ENCODE peak calls at places on chromosome X, in four cellular contexts. G is psoas muscle, C is left lung, I is uterus. U is an unnamed sample. For H3K4me1, the result is how much of the 10 kb centered on the place peaks cover.

GRCh38 chrX:72436010-72436409 is 130.3 kb upstream of the CITED1 start:
- DNase-seq in G (no peak), C (no peak), I (no peak), U (no peak)

GRCh38 chrX:134026732-134027311 is 41.4 kb upstream of the GPC3 start:
- DNase-seq in G (no peak), C (no peak), I (peak), U (peak)

GRCh38 chrX:17438221-17438620 is 63.2 kb downstream of the NHS start:
- DNase-seq in G (no peak), C (no peak), I (no peak), U (no peak)

GRCh38 chrX:48936429-48937064 is 17.7 kb upstream of the PIM2 start:
- DNase-seq in G (no peak), C (no peak), I (no peak), U (no peak)

GRCh38 chrX:101430457-101431078 is 22.5 kb downstream of the HNRNPH2 start:
- DNase-seq in G (no peak), C (no peak), I (no peak), U (no peak)

GRCh38 chrX:116204947-116205346 is 34.4 kb downstream of the AGTR2 start:
- DNase-seq in G (no peak), C (no peak), I (no peak), U (peak)

GRCh38 chrX:81121513-81122363 is 80.0 kb downstream of the HMGN5 start:
- DNase-seq in G (peak), C (peak), I (peak), U (peak)

GRCh38 chrX:11100281-11101035 is 10.7 kb upstream of the HCCS start:
- DNase-seq in G (no peak), C (no peak), I (peak), U (peak)

GRCh38 chrX:103818844-103819243 is 13.2 kb downstream of the RAB9B start:
- DNase-seq in G (no peak), C (no peak), I (no peak), U (peak)

GRCh38 chrX:15751160-15751819 is 13.2 kb downstream of the CA5B start:
- DNase-seq in G (no peak), C (no peak), I (no peak), U (peak)

GRCh38 chrX:25531096-25531495 is 515.3 kb upstream of the ARX start:
- DNase-seq in G (no peak), C (no peak), I (no peak), U (no peak)

GRCh38 chrX:112380541-112381278 is 298.1 kb upstream of the TRPC5 start:
- DNase-seq in G (no peak), C (no peak), I (no peak), U (no peak)

GRCh38 chrX:128961290-128961689 is 562.0 kb downstream of the SMARCA1 start:
- DNase-seq in G (no peak), C (no peak), I (no peak), U (no peak)

GRCh38 chrX:47628980-47629379 is 750 bp downstream of the CFP start:
- DNase-seq in G (no peak), C (no peak), I (no peak), U (no peak)

GRCh38 chrX:19799319-19800182 is 87.8 kb downstream of the SH3KBP1 start:
- DNase-seq in G (no peak), C (no peak), I (no peak), U (peak)

GRCh38 chrX:2708601-2709200 is 17.6 kb downstream of the CD99 start:
- DNase-seq in G (no peak), C (no peak), I (no peak), U (peak)

GRCh38 chrX:19673334-19674040 is 158.2 kb upstream of the MAP3K15 start:
- DNase-seq in G (peak), C (peak), I (peak), U (no peak)

GRCh38 chrX:134936542-134936941 is 54.2 kb upstream of the SMIM10 start:
- DNase-seq in G (no peak), C (no peak), I (no peak), U (no peak)

GRCh38 chrX:56789518-56790070 is 60.6 kb downstream of the NBDY start:
- DNase-seq in G (no peak), C (no peak), I (no peak), U (no peak)

GRCh38 chrX:50881028-50881427 is 29.5 kb upstream of the BMP15 start:
- DNase-seq in G (no peak), C (no peak), I (no peak), U (no peak)

GRCh38 chrX:31590581-31591113 is 518.8 kb upstream of the FTHL17 start:
- DNase-seq in G (no peak), C (no peak), I (no peak), U (peak)

GRCh38 chrX:136147320-136147901 is at the start of gene FHL1:
- DNase-seq in G (peak), C (peak), I (peak), U (no peak)

GRCh38 chrX:3717742-3718420 is 4.4 kb upstream of the PRKX start:
- DNase-seq in G (no peak), C (no peak), I (no peak), U (no peak)

GRCh38 chrX:119235872-119236598 is at the start of gene PGRMC1:
- DNase-seq in G (peak), C (peak), I (peak), U (peak)

GRCh38 chrX:8233091-8233490 is 62.0 kb upstream of the VCX2 start:
- DNase-seq in G (no peak), C (no peak), I (no peak), U (no peak)

GRCh38 chrX:9997524-9997923 is 30.4 kb downstream of the CLDN34 start:
- DNase-seq in G (no peak), C (no peak), I (no peak), U (no peak)

GRCh38 chrX:70826715-70827114 is 81.8 kb downstream of the TEX11 start:
- DNase-seq in G (no peak), C (no peak), I (no peak), U (peak)

GRCh38 chrX:121851033-121851432 is 803.6 kb downstream of the GLUD2 start:
- DNase-seq in G (no peak), C (no peak), I (no peak), U (no peak)

GRCh38 chrX:70675284-70675683 is 230.6 kb downstream of the DLG3 start:
- DNase-seq in G (no peak), C (no peak), I (no peak), U (no peak)

GRCh38 chrX:123088331-123088730 is 95.7 kb upstream of the GRIA3 start:
- DNase-seq in G (no peak), C (no peak), I (no peak), U (no peak)

GRCh38 chrX:71147496-71148277 is 3.0 kb downstream of the NLGN3 start:
- DNase-seq in G (no peak), C (no peak), I (no peak), U (no peak)

GRCh38 chrX:140712413-140713173 is 3.0 kb downstream of the LINC00632 start:
- DNase-seq in G (peak), C (peak), I (peak), U (no peak)
- H3K4me3 ChIP-seq in G (peak), C (no peak), I (no peak), U (no peak)

DNA sequence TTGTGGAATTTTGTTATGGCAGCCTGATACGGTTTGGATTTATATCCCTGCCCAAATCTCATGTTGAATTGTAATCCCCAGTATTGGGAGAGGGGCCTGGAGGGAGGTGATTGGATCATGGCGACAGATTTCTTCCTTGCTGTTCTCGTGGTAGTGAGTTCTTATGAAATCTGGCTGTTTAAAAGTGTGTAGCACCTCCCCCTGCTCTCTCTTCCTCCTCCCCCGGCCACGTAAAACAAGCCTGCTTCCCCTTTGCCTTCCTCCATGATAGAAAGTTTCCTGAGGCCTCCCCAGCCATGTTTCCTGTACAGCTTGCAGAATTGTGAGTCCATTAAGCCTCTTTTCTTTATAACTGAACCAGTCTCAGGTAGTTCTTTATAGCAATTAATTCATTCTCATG is 37.9 kb downstream of the SUPT20HL2 start:
- DNase-seq in G (no peak), C (no peak), I (no peak), U (no peak)
- H3K27ac ChIP-seq in G (no peak), C (no peak), I (no peak), U (no peak)

DNA sequence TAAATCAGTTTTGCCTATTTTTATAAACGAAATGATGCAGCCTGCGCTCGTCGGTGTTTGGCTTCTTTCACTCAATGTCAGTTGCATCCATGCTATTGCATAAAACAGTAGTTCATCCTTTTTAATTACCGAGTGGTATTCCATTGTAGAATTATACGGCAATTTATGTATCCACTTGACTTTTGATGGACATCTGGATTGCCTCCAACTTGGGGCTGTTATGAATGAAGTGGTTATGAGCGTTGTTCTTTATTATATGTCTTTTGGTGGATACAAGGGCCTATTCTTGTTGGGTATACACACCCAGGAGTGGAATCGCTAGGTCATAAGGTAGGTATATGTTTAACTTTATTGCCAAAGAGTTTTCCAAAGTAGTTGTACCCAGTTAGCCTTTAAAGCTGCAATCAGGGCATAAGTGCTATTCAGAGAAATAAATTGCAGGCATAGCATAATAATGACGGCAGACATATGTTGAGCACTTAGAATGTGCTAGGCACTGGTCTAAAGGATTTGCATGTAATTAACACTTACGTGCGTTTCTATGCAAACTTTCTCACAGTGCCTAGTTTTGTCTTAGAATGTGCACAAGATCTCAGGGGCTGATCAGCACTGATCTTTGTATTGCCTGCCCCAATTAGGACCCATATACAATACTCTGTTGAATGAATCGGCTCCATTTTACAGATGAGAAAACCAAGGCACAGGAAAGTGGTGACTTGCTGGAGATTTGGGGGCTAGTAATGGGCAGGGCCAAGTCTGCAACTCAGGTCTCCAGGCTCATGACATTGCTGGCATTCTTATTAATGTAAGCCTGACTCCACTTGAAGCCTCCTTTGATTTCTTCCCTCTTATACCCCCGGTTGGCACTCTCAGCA is 407.0 kb downstream of the BCOR start:
- DNase-seq in G (no peak), C (no peak), I (no peak), U (no peak)
- H3K4me1 ChIP-seq in G (under half), C (under half), I (under half), U (under half)

GRCh38 chrX:1521459-1521956 is 15.5 kb downstream of the P2RY8 start:
- DNase-seq in G (no peak), C (no peak), I (no peak), U (no peak)

GRCh38 chrX:1516596-1517104 is 20.3 kb downstream of the P2RY8 start:
- DNase-seq in G (no peak), C (no peak), I (no peak), U (no peak)

GRCh38 chrX:1518512-1518911 is 18.5 kb downstream of the P2RY8 start:
- DNase-seq in G (no peak), C (no peak), I (no peak), U (no peak)

GRCh38 chrX:1519022-1519497 is 17.9 kb downstream of the P2RY8 start:
- DNase-seq in G (no peak), C (no peak), I (no peak), U (no peak)

DNA sequence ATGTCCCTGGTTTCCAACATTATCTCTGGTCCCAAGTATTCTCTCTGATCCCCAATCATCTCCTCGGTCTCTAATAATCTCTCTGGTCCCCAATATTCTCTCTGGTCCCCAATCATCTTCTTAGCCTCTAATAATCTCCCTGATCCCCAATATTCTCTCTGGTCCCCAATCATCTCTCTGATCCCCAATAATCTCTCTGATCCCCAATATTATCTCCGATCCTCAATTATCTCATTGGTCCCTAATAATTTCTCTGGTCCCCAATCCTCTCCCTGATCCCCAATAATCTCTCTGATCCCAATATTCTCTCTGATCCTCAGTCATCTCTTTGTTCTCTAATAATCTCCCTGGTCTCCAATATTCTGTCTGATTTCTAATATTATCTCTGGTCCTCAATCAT is 16.6 kb downstream of the P2RY8 start:
- DNase-seq in G (no peak), C (no peak), I (no peak), U (no peak)
- H3K4me3 ChIP-seq in G (no peak), C (no peak), I (no peak), U (no peak)

DNA sequence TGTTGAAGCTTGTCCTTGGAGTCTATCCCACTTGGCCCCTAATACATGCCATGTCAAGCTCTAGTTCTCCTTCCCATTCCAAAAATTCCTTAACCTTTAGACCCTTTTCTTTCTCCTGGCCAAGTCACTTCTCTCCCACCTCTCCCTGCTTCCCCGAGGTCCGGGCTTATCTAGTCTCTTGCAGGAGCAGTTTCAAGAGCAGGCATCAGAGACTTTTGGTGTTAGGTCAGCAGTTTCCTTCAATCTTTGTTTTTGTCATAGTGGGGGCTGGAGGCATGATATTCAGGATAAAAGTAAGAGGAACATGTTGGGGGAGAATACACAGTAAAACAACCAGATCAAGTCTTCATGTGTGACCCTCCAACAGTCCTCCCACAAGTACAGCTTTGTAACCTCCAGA is 11.5 kb upstream of the IDS start:
- DNase-seq in G (no peak), C (no peak), I (no peak), U (no peak)
- H3K27ac ChIP-seq in G (no peak), C (no peak), I (no peak), U (no peak)

GRCh38 chrX:65702956-65703355 is 35.5 kb downstream of the MSN start:
- DNase-seq in G (no peak), C (no peak), I (no peak), U (no peak)

GRCh38 chrX:65706041-65706828 is 38.8 kb downstream of the MSN start:
- DNase-seq in G (peak), C (peak), I (no peak), U (no peak)

GRCh38 chrX:65707153-65707552 is 39.7 kb downstream of the MSN start:
- DNase-seq in G (no peak), C (no peak), I (no peak), U (no peak)

DNA sequence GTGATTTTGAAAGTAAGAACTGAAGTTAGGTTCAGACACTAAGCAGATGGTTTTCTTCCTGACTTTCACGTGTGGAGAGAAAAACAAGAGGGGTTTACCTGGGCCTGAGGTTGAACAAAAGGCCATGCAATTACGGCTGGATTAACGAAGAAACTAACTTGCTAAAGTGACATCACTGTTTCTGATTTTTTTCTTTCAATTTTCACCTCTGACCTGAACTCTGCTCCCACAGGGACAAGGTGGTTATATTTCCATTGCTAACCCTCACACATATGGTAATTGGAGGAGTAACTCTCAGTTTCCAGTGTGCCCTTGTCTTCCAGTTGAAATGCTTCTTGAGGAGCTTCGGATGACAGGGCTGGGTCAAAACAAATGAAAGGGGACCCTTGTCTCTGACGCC is 38.0 kb downstream of the MSN start:
- DNase-seq in G (no peak), C (no peak), I (no peak), U (no peak)
- H3K4me1 ChIP-seq in G (under half), C (under half), I (under half), U (under half)

GRCh38 chrX:54496517-54496852 is 451 bp upstream of the FGD1 start:
- DNase-seq in G (no peak), C (no peak), I (no peak), U (no peak)
- H3K4me3 ChIP-seq in G (peak), C (peak), I (peak), U (no peak)

U was measured in small intestine.